ENCODE peak calls at places on chromosomes 6 and 20, in four cellular contexts. J is sigmoid colon, X is cardiac muscle cell, D is keratinocyte. I is an unnamed sample. For H3K4me1, the result is how much of the 10 kb centered on the place peaks cover.

GRCh38 chr6:43579171-43579570 is 3.2 kb downstream of the POLH start:
- DNase-seq in X (no peak), D (no peak), J (no peak), I (no peak)

GRCh38 chr20:14232650-14233049 is 104.8 kb downstream of the FLRT3 start:
- DNase-seq in D (no peak), J (no peak), X (no peak), I (no peak)

GRCh38 chr6:148074735-148075134 is 267.9 kb upstream of the SASH1 start:
- DNase-seq in J (no peak), D (no peak), X (no peak), I (no peak)

GRCh38 chr6:69973763-69974162 is 107.4 kb downstream of the COL19A1 start:
- DNase-seq in J (no peak), X (no peak), D (no peak), I (no peak)

GRCh38 chr6:41638801-41639555 is 710 bp downstream of the MDFI start:
- DNase-seq in D (no peak), J (peak), X (peak), I (no peak)

GRCh38 chr6:139608872-139609271 is 234.4 kb upstream of the CITED2 start:
- DNase-seq in X (peak), D (no peak), J (no peak), I (no peak)

GRCh38 chr6:113894712-113895674 is 37.8 kb downstream of the MARCKS start:
- DNase-seq in J (no peak), D (no peak), X (peak), I (no peak)

GRCh38 chr6:54431466-54431865 is 123.2 kb downstream of the TINAG start:
- DNase-seq in D (no peak), J (no peak), X (peak), I (no peak)

GRCh38 chr20:5504061-5504739 is 187.4 kb upstream of the PROKR2 start:
- DNase-seq in X (peak), D (no peak), J (peak), I (no peak)

GRCh38 chr6:82348130-82348529 is 15.5 kb upstream of the TPBG start:
- DNase-seq in J (no peak), D (no peak), X (no peak), I (no peak)

GRCh38 chr20:49595811-49596545 is 28.0 kb upstream of the PTGIS start:
- DNase-seq in X (peak), J (peak), D (no peak), I (no peak)

GRCh38 chr6:155340464-155341129 is 26.3 kb upstream of the TFB1M start:
- DNase-seq in J (no peak), D (no peak), X (peak), I (no peak)

GRCh38 chr6:5139828-5140771 is 55.0 kb downstream of the PPP1R3G start:
- DNase-seq in D (no peak), J (no peak), X (no peak), I (no peak)

GRCh38 chr20:59404749-59405148 is 104.3 kb downstream of the EDN3 start:
- DNase-seq in X (no peak), J (no peak), D (no peak), I (no peak)

GRCh38 chr20:47521059-47521808 is 19.5 kb downstream of the NCOA3 start:
- DNase-seq in D (no peak), J (no peak), X (no peak), I (no peak)

GRCh38 chr20:25273046-25273445 is 25.2 kb downstream of the PYGB start:
- DNase-seq in X (no peak), J (peak), D (no peak), I (no peak)

GRCh38 chr20:5829241-5829809 is 79.1 kb downstream of the SHLD1 start:
- DNase-seq in J (no peak), X (no peak), D (no peak), I (no peak)

GRCh38 chr20:9323622-9324021 is 190.8 kb upstream of the LAMP5 start:
- DNase-seq in D (no peak), X (peak), J (no peak), I (no peak)

GRCh38 chr20:6707231-6707870 is 60.1 kb upstream of the BMP2 start:
- DNase-seq in D (no peak), X (no peak), J (no peak), I (no peak)

GRCh38 chr6:135311446-135312200 is 130.5 kb downstream of the MYB start:
- DNase-seq in X (no peak), D (no peak), J (no peak), I (no peak)

GRCh38 chr20:32753731-32754130 is 8.5 kb upstream of the DNMT3B start:
- DNase-seq in D (no peak), J (no peak), X (no peak), I (no peak)

GRCh38 chr6:98832282-98833100 is 1.9 kb upstream of the POU3F2 start:
- DNase-seq in D (peak), X (peak), J (peak), I (no peak)

GRCh38 chr6:159979136-159979874 is 10.4 kb downstream of the IGF2R start:
- DNase-seq in D (no peak), J (no peak), X (peak), I (no peak)

GRCh38 chr20:44079291-44079690 is 107.7 kb downstream of the JPH2 start:
- DNase-seq in J (no peak), D (no peak), X (no peak), I (no peak)

GRCh38 chr6:169291639-169292339 is 38.1 kb upstream of the THBS2 start:
- DNase-seq in D (no peak), J (no peak), X (no peak), I (no peak)

GRCh38 chr20:3911956-3912355 is 22.8 kb downstream of the PANK2 start:
- DNase-seq in X (no peak), D (no peak), J (no peak), I (no peak)

GRCh38 chr6:106186172-106186571 is 100.0 kb downstream of the PRDM1 start:
- DNase-seq in J (no peak), X (no peak), D (no peak), I (no peak)

GRCh38 chr6:37049990-37050853 is 44.8 kb downstream of the FGD2 start:
- DNase-seq in X (no peak), J (peak), D (no peak), I (peak)

GRCh38 chr20:58721951-58722371 is 29.4 kb downstream of the NPEPL1 start:
- DNase-seq in J (peak), X (no peak), D (no peak), I (peak)

GRCh38 chr6:1597924-1598323 is 11.8 kb upstream of the FOXC1 start:
- DNase-seq in D (peak), X (peak), J (no peak), I (no peak)

GRCh38 chr6:8655670-8656454 is 220.5 kb upstream of the SLC35B3 start:
- DNase-seq in X (no peak), J (no peak), D (no peak), I (no peak)

GRCh38 chr6:170090561-170090960 is 200.3 kb downstream of the DLL1 start:
- DNase-seq in J (no peak), D (no peak), X (no peak), I (no peak)

GRCh38 chr6:1689141-1689540 is 79.4 kb downstream of the FOXC1 start:
- DNase-seq in X (no peak), J (no peak), D (no peak), I (no peak)

GRCh38 chr6:15519681-15520080 is 143.1 kb downstream of the DTNBP1 start:
- DNase-seq in J (peak), D (no peak), X (no peak), I (no peak)

GRCh38 chr20:2658414-2659354 is 5.3 kb downstream of the IDH3B start:
- DNase-seq in J (no peak), D (no peak), X (no peak), I (no peak)

GRCh38 chr6:146968041-146968760 is 236.0 kb upstream of the STXBP5 start:
- DNase-seq in X (peak), D (peak), J (no peak), I (no peak)

GRCh38 chr20:38915355-38915754 is 10.9 kb upstream of the FAM83D start:
- DNase-seq in J (no peak), D (no peak), X (no peak), I (no peak)

GRCh38 chr6:10685092-10685769 is 9.2 kb downstream of the C6orf52 start:
- DNase-seq in X (no peak), D (no peak), J (no peak), I (no peak)

GRCh38 chr6:10684618-10685017 is 9.8 kb downstream of the C6orf52 start:
- DNase-seq in X (no peak), D (no peak), J (no peak), I (no peak)

GRCh38 chr6:10690651-10691445 is 3.6 kb downstream of the C6orf52 start:
- DNase-seq in J (no peak), X (peak), D (no peak), I (no peak)

GRCh38 chr6:10686901-10687300 is 7.5 kb downstream of the C6orf52 start:
- DNase-seq in X (no peak), J (no peak), D (no peak), I (no peak)

DNA sequence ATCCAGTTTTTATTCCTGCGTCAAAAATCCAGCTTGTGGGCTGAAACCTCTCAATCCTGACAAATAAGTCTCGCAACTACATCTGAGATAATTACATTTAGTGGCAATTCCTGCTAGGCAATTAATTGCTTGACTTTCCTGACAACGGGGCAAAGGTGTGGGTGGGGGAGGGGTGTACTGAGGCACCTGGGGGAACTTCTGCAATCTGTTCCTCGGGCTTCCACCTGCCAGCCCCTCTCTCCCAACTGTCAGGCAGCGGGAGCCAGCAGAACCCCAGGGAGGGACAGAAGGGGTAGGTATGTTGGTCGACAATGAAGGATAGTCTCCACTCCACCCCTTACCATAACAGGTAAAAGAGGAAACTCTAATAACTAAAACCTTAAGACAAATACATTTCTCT is 6.8 kb downstream of the C6orf52 start:
- DNase-seq in D (no peak), X (no peak), J (no peak), I (no peak)
- H3K4me1 ChIP-seq in D (under half), X (under half), J (under half), I (under half)

GRCh38 chr20:53950578-53950977 is 119.8 kb downstream of the BCAS1 start:
- DNase-seq in X (no peak), J (no peak), D (no peak), I (no peak)
- H3K4me3 ChIP-seq in X (no peak), J (no peak), D (no peak), I (no peak)

GRCh38 chr20:53832499-53832898 is 237.9 kb downstream of the BCAS1 start:
- DNase-seq in D (no peak), X (no peak), J (no peak), I (no peak)

GRCh38 chr20:53834749-53835148 is 235.6 kb downstream of the BCAS1 start:
- DNase-seq in X (no peak), J (no peak), D (no peak), I (no peak)

GRCh38 chr20:53833333-53834043 is 236.9 kb downstream of the BCAS1 start:
- DNase-seq in J (no peak), D (no peak), X (no peak), I (no peak)

GRCh38 chr20:53831812-53832211 is 238.2 kb upstream of the ZNF217 start:
- DNase-seq in D (no peak), X (no peak), J (no peak), I (no peak)

DNA sequence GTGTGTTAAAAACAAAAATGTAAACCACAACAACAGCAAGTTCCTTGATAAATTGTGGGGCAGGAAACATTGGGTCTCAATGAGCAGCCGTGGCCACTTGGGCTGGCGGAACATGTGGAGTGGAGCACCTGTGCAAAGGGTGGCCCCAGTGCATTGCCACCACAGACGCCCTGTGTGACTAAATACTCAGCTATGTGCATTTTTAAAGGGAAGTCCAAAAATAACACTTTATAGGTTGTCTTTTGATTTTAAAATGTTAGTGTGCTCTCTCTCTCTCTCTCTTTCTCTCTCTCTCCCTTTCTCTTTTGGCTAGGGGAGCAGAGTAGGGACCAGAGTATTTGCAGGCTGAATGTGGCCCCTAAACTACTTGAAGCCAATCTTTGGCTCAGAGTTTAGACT is 236.4 kb downstream of the BCAS1 start:
- DNase-seq in D (no peak), X (no peak), J (no peak), I (no peak)
- H3K27ac ChIP-seq in D (no peak), X (no peak), J (no peak), I (no peak)

GRCh38 chr6:31659649-31660223 is 842 bp downstream of the C6orf47 start:
- DNase-seq in J (no peak), D (no peak), X (peak), I (no peak)
- H3K4me1 ChIP-seq in J (half or more), D (under half), X (under half), I (under half)

DNA sequence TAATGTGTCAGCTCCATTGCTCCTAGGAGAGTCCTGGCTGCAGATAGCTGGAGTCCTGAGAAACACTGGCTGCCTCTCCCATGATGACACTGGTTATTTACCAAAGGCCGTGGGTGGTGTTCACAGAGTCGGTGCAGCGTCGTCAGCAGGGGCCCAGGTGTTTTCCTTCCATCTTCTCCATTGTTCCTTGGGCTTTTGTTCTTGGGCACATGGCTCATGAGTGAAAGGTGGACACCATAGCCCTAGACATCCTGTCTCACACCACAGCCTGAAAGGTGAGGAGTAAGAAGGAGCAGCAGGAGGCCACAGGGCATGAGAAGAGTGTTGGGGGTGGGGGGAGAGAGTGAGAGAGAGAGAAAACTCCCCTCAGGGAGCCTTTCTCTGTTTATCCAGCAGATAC is 9.1 kb downstream of the CST5 start:
- DNase-seq in X (no peak), D (no peak), J (no peak), I (no peak)
- H3K4me3 ChIP-seq in X (no peak), D (no peak), J (no peak), I (no peak)

DNA sequence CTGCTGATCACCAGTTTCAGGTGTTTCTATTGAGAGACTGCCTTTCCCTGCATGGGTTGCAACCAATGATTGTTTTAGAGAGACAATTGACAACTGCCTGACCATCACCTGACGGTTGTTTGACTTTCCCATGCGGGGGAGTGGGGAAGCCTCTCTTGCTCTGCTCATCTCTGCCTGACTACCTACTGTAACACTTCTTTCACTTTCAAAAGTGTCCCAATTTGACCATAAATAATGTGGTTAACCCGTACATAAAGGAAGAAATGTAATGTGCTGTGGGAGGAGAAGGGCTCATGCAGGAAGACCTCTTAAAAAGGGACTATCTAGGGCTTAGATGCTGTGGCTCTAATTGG is 122.0 kb upstream of the PHACTR1 start:
- DNase-seq in X (no peak), D (no peak), J (no peak), I (no peak)
- H3K27ac ChIP-seq in X (no peak), D (no peak), J (no peak), I (no peak)

DNA sequence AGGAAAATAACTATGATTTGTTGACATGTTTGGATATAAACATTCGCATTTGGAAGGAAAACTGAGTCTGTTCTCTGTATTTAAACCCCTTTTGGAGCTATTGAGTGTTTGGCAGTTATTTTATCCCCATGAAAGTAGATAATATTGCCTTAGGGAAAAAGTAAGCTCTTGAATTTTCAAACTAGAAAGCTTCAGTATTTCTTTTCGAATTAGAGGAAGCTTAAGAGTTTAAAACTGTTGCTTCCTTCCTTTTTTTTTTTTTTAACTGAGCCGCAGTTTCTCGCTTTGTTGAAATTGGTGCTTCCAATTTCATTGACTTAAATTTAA is 31.4 kb downstream of the SAMD3 start:
- DNase-seq in X (no peak), J (no peak), D (no peak), I (no peak)
- H3K4me1 ChIP-seq in X (under half), J (under half), D (under half), I (under half)

GRCh38 chr6:7107578-7108195 is at the start of gene RREB1:
- DNase-seq in J (peak), D (no peak), X (peak), I (peak)

GRCh38 chr6:7106752-7107577 is 796 bp upstream of the RREB1 start:
- DNase-seq in J (peak), X (no peak), D (no peak), I (peak)

GRCh38 chr6:7104752-7105151 is 3.0 kb upstream of the RREB1 start:
- DNase-seq in D (no peak), X (no peak), J (no peak), I (no peak)

GRCh38 chr6:7108196-7108963 is 619 bp downstream of the RREB1 start:
- DNase-seq in X (peak), D (no peak), J (peak), I (peak)

GRCh38 chr6:7106215-7106751 is 1.5 kb upstream of the RREB1 start:
- DNase-seq in D (no peak), J (no peak), X (peak), I (no peak)
- H3K4me3 ChIP-seq in D (no peak), J (peak), X (no peak), I (peak)

GRCh38 chr6:31733734-31734133 is 2.6 kb downstream of the CLIC1 start:
- DNase-seq in D (no peak), X (no peak), J (no peak), I (no peak)

GRCh38 chr6:31734247-31734702 is 2.1 kb downstream of the CLIC1 start:
- DNase-seq in X (no peak), J (no peak), D (no peak), I (no peak)

GRCh38 chr6:31736768-31737314 is 511 bp upstream of the CLIC1 start:
- DNase-seq in J (no peak), D (no peak), X (no peak), I (no peak)

GRCh38 chr6:31736026-31736767 is at the start of gene CLIC1:
- DNase-seq in D (peak), X (peak), J (peak), I (peak)

GRCh38 chr6:31734703-31735500 is 1.4 kb downstream of the CLIC1 start:
- DNase-seq in X (peak), J (no peak), D (no peak), I (peak)
- H3K27ac ChIP-seq in X (peak), J (peak), D (peak), I (peak)

GRCh38 chr6:125869427-125869826 is 78.7 kb downstream of the NCOA7 start:
- DNase-seq in X (no peak), D (no peak), J (peak), I (no peak)

GRCh38 chr6:125866433-125866832 is 75.7 kb downstream of the NCOA7 start:
- DNase-seq in D (no peak), X (no peak), J (no peak), I (no peak)

GRCh38 chr6:125868252-125868651 is 77.5 kb downstream of the NCOA7 start:
- DNase-seq in D (peak), X (no peak), J (no peak), I (no peak)

GRCh38 chr6:125868996-125869395 is 78.2 kb downstream of the NCOA7 start:
- DNase-seq in X (peak), D (no peak), J (peak), I (no peak)

GRCh38 chr6:125867483-125867935 is 76.7 kb downstream of the NCOA7 start:
- DNase-seq in X (peak), D (peak), J (no peak), I (no peak)
- H3K4me1 ChIP-seq in X (under half), D (under half), J (under half), I (under half)

I was measured in naive thymus-derived CD4-positive, alpha-beta T cell.